ENCODE peak calls at places on chromosome 20, in five cellular contexts. D is breast epithelium, E is spleen, A is hypothalamus, L is left colon. V is an unnamed sample.
A peak's percentile ranks its signal among the peaks of the same experiment; 100 is the strongest.

GRCh38 chr20:24653306-24653705 is 183.9 kb downstream of the SYNDIG1 start:
- DNase-seq in A (no peak), L (no peak), E (peak; percentile 56), D (no peak), V (peak; percentile 46)

GRCh38 chr20:14470977-14471642 is 133.7 kb upstream of the FLRT3 start:
- DNase-seq in E (no peak), L (no peak), A (no peak), D (no peak), V (no peak)

GRCh38 chr20:34311118-34312023 is 8.2 kb upstream of the AHCY start:
- DNase-seq in A (no peak), D (no peak), L (peak; percentile 90), E (no peak), V (no peak)

GRCh38 chr20:48702388-48703041 is 125.3 kb downstream of the PREX1 start:
- DNase-seq in D (no peak), L (no peak), E (peak; percentile 54), A (peak; percentile 37), V (no peak)

GRCh38 chr20:51800769-51801219 is 1.5 kb downstream of the SALL4 start:
- DNase-seq in L (no peak), E (no peak), D (no peak), A (no peak), V (no peak)

GRCh38 chr20:62845818-62846527 is 15.6 kb downstream of the TCFL5 start:
- DNase-seq in D (no peak), L (no peak), A (no peak), E (no peak), V (no peak)

GRCh38 chr20:37239026-37239451 is 22.6 kb downstream of the GHRH start:
- DNase-seq in A (no peak), E (no peak), D (no peak), L (no peak), V (no peak)

GRCh38 chr20:57587278-57587988 is 26.5 kb downstream of the PCK1 start:
- DNase-seq in L (no peak), D (no peak), E (peak; percentile 66), A (no peak), V (peak; percentile 68)

GRCh38 chr20:58150772-58151171 is 77.7 kb downstream of the ANKRD60 start:
- DNase-seq in E (no peak), A (peak; percentile 22), D (no peak), L (peak; percentile 57), V (no peak)

GRCh38 chr20:879626-880025 is 36.5 kb downstream of the ANGPT4 start:
- DNase-seq in L (no peak), D (no peak), E (no peak), A (no peak), V (no peak)

GRCh38 chr20:63284544-63284949 is 8.4 kb upstream of the COL20A1 start:
- DNase-seq in A (no peak), D (no peak), E (no peak), L (no peak), V (no peak)

GRCh38 chr20:19786311-19786710 is 28.3 kb downstream of the RIN2 start:
- DNase-seq in E (no peak), L (peak; percentile 72), D (peak; percentile 48), A (no peak), V (no peak)

GRCh38 chr20:8126979-8127378 is 5.1 kb upstream of the PLCB1 start:
- DNase-seq in E (no peak), D (no peak), L (no peak), A (no peak), V (no peak)

GRCh38 chr20:1623501-1624250 is 3.9 kb upstream of the SIRPB1 start:
- DNase-seq in D (no peak), A (no peak), L (no peak), E (peak; percentile 79), V (no peak)

GRCh38 chr20:47506850-47507249 is 5.2 kb downstream of the NCOA3 start:
- DNase-seq in E (no peak), D (no peak), A (no peak), L (no peak), V (no peak)

GRCh38 chr20:14360386-14360785 is 23.0 kb upstream of the FLRT3 start:
- DNase-seq in A (no peak), L (no peak), E (no peak), D (no peak), V (no peak)

GRCh38 chr20:44208770-44209169 is 1.8 kb downstream of the OSER1 start:
- DNase-seq in A (no peak), D (no peak), L (no peak), E (no peak), V (no peak)

GRCh38 chr20:44728835-44729342 is 13.7 kb downstream of the CCN5 start:
- DNase-seq in E (no peak), L (peak; percentile 56), A (peak; percentile 39), D (peak; percentile 83), V (no peak)

GRCh38 chr20:5191829-5192569 is 65.2 kb downstream of the CDS2 start:
- DNase-seq in D (no peak), A (peak; percentile 42), E (no peak), L (no peak), V (no peak)

GRCh38 chr20:58021481-58021880 is 207.0 kb downstream of the ANKRD60 start:
- DNase-seq in A (no peak), D (peak; percentile 16), L (no peak), E (no peak), V (no peak)

GRCh38 chr20:3727333-3728035 is 5.0 kb upstream of the HSPA12B start:
- DNase-seq in D (no peak), L (no peak), A (no peak), E (peak; percentile 23), V (peak; percentile 38)

GRCh38 chr20:5643936-5644335 is 106.3 kb upstream of the SHLD1 start:
- DNase-seq in A (no peak), L (no peak), D (no peak), E (no peak), V (no peak)

GRCh38 chr20:25225642-25226432 is 22.0 kb upstream of the PYGB start:
- DNase-seq in A (no peak), E (peak; percentile 64), D (no peak), L (no peak), V (peak; percentile 81)

GRCh38 chr20:58481541-58482021 is 33.6 kb downstream of the APCDD1L start:
- DNase-seq in E (no peak), A (peak; percentile 31), D (no peak), L (no peak), V (no peak)

GRCh38 chr20:57398231-57398821 is 7.1 kb downstream of the RBM38 start:
- DNase-seq in L (peak; percentile 82), D (peak; percentile 70), E (peak; percentile 98), A (no peak), V (peak; percentile 77)